ENCODE peak calls at places on chromosomes 1 and 21, in four cellular contexts. M is cardiac muscle cell, N is IMR-90, R is lower lobe of right lung. Y is an unnamed sample.
A peak's percentile ranks its signal among the peaks of the same experiment; 100 is the strongest.

GRCh38 chr1:228488107-228488817 is 1.1 kb downstream of the RNF187 start:
- DNase-seq in N (no peak), M (no peak), R (no peak), Y (no peak)

GRCh38 chr1:12201343-12202189 is 28.3 kb upstream of the VPS13D start:
- DNase-seq in N (no peak), M (no peak), R (no peak), Y (no peak)

GRCh38 chr1:100703052-100703451 is 16.5 kb upstream of the VCAM1 start:
- DNase-seq in R (no peak), M (no peak), N (no peak), Y (no peak)

GRCh38 chr1:74513396-74513795 is 985 bp upstream of the LRRC53 start:
- DNase-seq in N (no peak), R (no peak), M (no peak), Y (no peak)

GRCh38 chr21:31898898-31899630 is 26.2 kb downstream of the HUNK start:
- DNase-seq in M (no peak), R (no peak), N (no peak), Y (no peak)

GRCh38 chr21:44253832-44254700 is 7.6 kb downstream of the DNMT3L start:
- DNase-seq in M (no peak), N (no peak), R (peak; percentile 48), Y (peak; percentile 90)

GRCh38 chr21:44972821-44973220 is 33.0 kb downstream of the SLX9 start:
- DNase-seq in M (no peak), R (no peak), N (peak; percentile 64), Y (no peak)

GRCh38 chr1:20472860-20473711 is 12.9 kb downstream of the CAMK2N1 start:
- DNase-seq in M (peak; percentile 81), R (no peak), N (peak; percentile 49), Y (peak; percentile 44)

DNA sequence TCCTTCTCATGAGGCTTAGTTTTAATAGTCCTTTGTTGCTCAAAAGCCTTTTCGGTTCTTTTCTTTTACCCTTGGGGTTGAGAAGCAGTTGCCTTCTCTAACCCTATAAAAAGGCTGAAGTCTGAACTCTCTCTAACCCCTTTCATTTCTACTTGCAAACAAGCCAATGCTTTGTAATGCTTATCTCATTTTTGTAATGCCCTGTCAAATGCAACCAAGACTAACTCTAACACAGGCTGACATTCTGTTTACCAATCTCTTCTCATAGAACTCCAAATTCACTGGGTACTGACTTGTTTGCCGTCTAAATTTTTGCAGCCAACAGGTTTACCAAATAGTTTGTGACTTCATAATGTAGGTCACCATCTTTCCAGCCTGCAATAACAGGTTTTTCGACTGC is 233.9 kb upstream of the SNX7 start:
- DNase-seq in N (no peak), M (no peak), R (no peak), Y (no peak)
- TF ChIP-seq CTCF in N (no peak), M (no peak), R (no peak), Y (no peak)

DNA sequence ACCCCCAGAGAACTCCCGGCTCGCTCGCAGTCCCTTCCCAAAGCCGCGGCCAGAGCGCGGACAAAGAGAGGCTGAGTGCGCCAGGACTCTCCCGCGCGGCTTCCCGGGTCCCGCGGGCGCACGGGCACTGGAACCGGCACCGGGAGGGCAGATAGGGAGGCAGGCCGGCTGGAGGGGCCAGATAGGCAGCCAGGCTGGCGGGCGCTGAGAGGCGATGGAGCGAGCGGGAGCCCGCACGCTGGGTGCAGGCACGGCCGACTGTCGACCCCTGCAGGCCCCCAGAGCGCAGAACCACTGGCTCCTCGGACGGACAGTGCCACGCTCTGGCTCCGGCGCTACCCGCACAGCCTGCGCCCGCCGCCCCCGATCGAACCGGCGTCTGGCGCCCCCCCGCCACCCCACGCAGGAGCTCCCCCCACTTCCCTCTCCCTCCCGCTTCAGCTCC is 634 bp downstream of the SLC6A9 start:
- DNase-seq in R (no peak), M (peak; percentile 85), N (peak; percentile 34), Y (peak; percentile 92)
- TF ChIP-seq CTCF in R (peak; percentile 22), M (peak; percentile 22), N (peak; percentile 41), Y (peak; percentile 69)

GRCh38 chr1:158798531-158798930 is 17.5 kb upstream of the OR6N2 start:
- DNase-seq in N (no peak), R (no peak), M (no peak), Y (no peak)
- TF ChIP-seq CTCF in N (peak; percentile 13), R (no peak), M (no peak), Y (peak; percentile 40)

GRCh38 chr1:25001125-25001915 is 71.2 kb upstream of the RUNX3 start:
- DNase-seq in M (no peak), R (no peak), N (no peak), Y (no peak)

GRCh38 chr1:25004355-25004754 is 74.3 kb upstream of the RUNX3 start:
- DNase-seq in M (no peak), R (no peak), N (no peak), Y (no peak)

GRCh38 chr1:25006770-25007169 is 76.7 kb upstream of the RUNX3 start:
- DNase-seq in M (peak; percentile 27), N (peak; percentile 36), R (no peak), Y (no peak)

GRCh38 chr1:25003000-25003399 is 72.9 kb upstream of the RUNX3 start:
- DNase-seq in M (no peak), R (no peak), N (no peak), Y (no peak)

DNA sequence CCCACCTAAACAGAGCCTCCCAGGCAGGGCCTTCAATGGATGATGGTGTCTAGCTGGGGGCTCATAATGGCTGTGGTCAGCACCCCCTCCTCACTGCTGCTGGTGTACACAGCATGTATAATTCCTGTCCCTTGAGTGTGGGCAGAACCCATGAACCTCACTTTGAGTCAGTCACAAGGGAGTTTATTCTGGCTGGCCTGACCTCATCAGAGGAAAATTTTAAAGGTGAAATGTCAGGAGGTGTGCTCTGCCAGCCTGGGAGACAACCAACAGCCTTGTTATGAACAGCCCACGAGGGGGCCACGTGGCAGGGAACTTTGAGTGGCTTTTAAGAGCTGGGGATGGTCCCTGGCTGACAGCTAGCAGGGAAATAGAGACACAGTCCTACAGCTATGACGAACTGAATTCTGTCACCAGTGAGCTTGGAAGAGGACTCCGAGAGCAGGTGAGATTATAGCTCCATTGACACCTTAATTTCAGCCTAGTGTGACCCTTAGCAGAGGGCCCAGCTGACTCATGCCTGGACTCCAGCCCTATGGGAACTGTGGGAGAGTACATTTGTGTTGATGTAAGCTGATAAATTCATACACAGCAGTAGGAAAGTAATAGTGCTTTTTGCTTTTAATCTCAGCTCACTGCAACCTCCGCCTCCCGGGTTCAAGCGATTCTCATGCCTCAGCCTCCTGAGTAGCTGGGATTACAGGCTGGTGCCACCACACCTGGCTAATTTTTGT is 73.5 kb upstream of the RUNX3 start:
- DNase-seq in N (peak; percentile 23), R (no peak), M (no peak), Y (no peak)
- TF ChIP-seq CTCF in N (no peak), R (no peak), M (no peak), Y (no peak)

GRCh38 chr1:6785721-6786505 is 659 bp downstream of the CAMTA1 start:
- DNase-seq in R (peak; percentile 51), M (peak; percentile 73), N (peak; percentile 15), Y (no peak)
- TF ChIP-seq CTCF in R (peak; percentile 14), M (no peak), N (peak; percentile 26), Y (peak; percentile 69)